ENCODE peak calls at places on chromosomes 12 and 14, in five cellular contexts. L, M, G, C and D are unnamed samples.
A peak's percentile ranks its signal among the peaks of the same experiment; 100 is the strongest.

GRCh38 chr12:8916154-8916553 is 1.8 kb downstream of the PHC1 start:
- DNase-seq in G (no peak), M (no peak), L (no peak), C (no peak), D (no peak)

GRCh38 chr14:60508707-60509437 is at the start of gene SIX6:
- DNase-seq in C (peak; percentile 74), L (no peak), M (no peak), G (no peak), D (no peak)

GRCh38 chr14:93648440-93649168 is 139.7 kb downstream of the PRIMA1 start:
- DNase-seq in M (peak; percentile 44), G (no peak), C (peak; percentile 9), L (peak; percentile 4), D (no peak)

GRCh38 chr12:19957578-19957977 is 410.8 kb upstream of the PDE3A start:
- DNase-seq in G (peak; percentile 48), C (no peak), L (no peak), M (no peak), D (no peak)

GRCh38 chr12:59040651-59041050 is 120.3 kb upstream of the LRIG3 start:
- DNase-seq in C (peak; percentile 78), M (peak; percentile 33), L (no peak), G (peak; percentile 55), D (no peak)

GRCh38 chr12:20438307-20438779 is 70.0 kb downstream of the PDE3A start:
- DNase-seq in C (no peak), M (no peak), L (no peak), G (peak; percentile 76), D (no peak)

GRCh38 chr14:80996049-80996901 is 40.9 kb downstream of the TSHR start:
- DNase-seq in G (peak; percentile 61), C (no peak), L (peak; percentile 43), M (peak; percentile 83), D (no peak)

GRCh38 chr14:68473050-68473449 is 319.8 kb downstream of the ZFP36L1 start:
- DNase-seq in L (no peak), M (no peak), C (no peak), G (no peak), D (peak; percentile 83)

GRCh38 chr14:21068521-21069387 is 1.4 kb upstream of the ARHGEF40 start:
- DNase-seq in L (peak; percentile 87), M (peak; percentile 61), G (no peak), C (no peak), D (peak; percentile 79)

GRCh38 chr12:58455146-58455545 is 465.2 kb downstream of the LRIG3 start:
- DNase-seq in M (no peak), G (no peak), L (no peak), C (no peak), D (no peak)

GRCh38 chr12:7374423-7375144 is 69.4 kb downstream of the CD163L1 start:
- DNase-seq in L (peak; percentile 61), C (peak; percentile 80), M (peak; percentile 48), G (peak; percentile 6), D (peak; percentile 58)

GRCh38 chr12:89059721-89060120 is 292.6 kb downstream of the DUSP6 start:
- DNase-seq in L (no peak), C (no peak), G (no peak), M (no peak), D (no peak)

GRCh38 chr12:114921796-114922195 is 237.8 kb upstream of the TBX3 start:
- DNase-seq in M (no peak), L (no peak), G (no peak), C (no peak), D (no peak)

GRCh38 chr12:50397122-50397650 is 777 bp upstream of the FAM186A start:
- DNase-seq in M (no peak), L (no peak), C (no peak), G (no peak), D (no peak)

GRCh38 chr12:67661311-67662011 is 12.9 kb downstream of the DYRK2 start:
- DNase-seq in L (no peak), C (no peak), G (peak; percentile 54), M (peak; percentile 51), D (no peak)

GRCh38 chr12:108720757-108721514 is 10.4 kb downstream of the CORO1C start:
- DNase-seq in G (no peak), M (peak; percentile 65), C (no peak), L (no peak), D (no peak)

GRCh38 chr14:101960225-101960624 is 4.1 kb upstream of the DYNC1H1 start:
- DNase-seq in G (no peak), C (no peak), L (peak; percentile 50), M (peak; percentile 48), D (peak; percentile 66)

GRCh38 chr12:68521848-68522502 is 88.7 kb upstream of the RAP1B start:
- DNase-seq in C (no peak), G (no peak), L (no peak), M (no peak), D (no peak)

GRCh38 chr12:118549506-118550109 is 173.3 kb downstream of the SUDS3 start:
- DNase-seq in C (no peak), G (no peak), M (no peak), L (no peak), D (peak; percentile 68)

GRCh38 chr12:53345486-53346195 is 9.5 kb upstream of the SP7 start:
- DNase-seq in C (no peak), M (no peak), G (peak; percentile 43), L (no peak), D (peak; percentile 89)

GRCh38 chr14:41062826-41063225 is 543.9 kb upstream of the LRFN5 start:
- DNase-seq in L (no peak), C (no peak), G (no peak), M (peak; percentile 72), D (no peak)

GRCh38 chr12:110243227-110243626 is 37.8 kb upstream of the ATP2A2 start:
- DNase-seq in C (no peak), M (no peak), G (no peak), L (no peak), D (no peak)

GRCh38 chr14:104290756-104291122 is 152.4 kb downstream of the KIF26A start:
- DNase-seq in L (no peak), G (no peak), C (no peak), M (no peak), D (peak; percentile 56)

GRCh38 chr14:68655961-68656360 is 136.9 kb downstream of the ZFP36L1 start:
- DNase-seq in L (no peak), G (no peak), C (no peak), M (peak; percentile 52), D (no peak)

GRCh38 chr12:68962855-68963455 is 30.0 kb upstream of the CPM start:
- DNase-seq in C (no peak), L (no peak), M (no peak), G (no peak), D (no peak)

GRCh38 chr14:67269338-67270060 is 28.3 kb downstream of the PALS1 start:
- DNase-seq in L (no peak), G (peak; percentile 68), C (no peak), M (no peak), D (no peak)

GRCh38 chr12:105729931-105730330 is 399.4 kb downstream of the C12orf75 start:
- DNase-seq in C (no peak), L (no peak), M (no peak), G (no peak), D (no peak)

GRCh38 chr12:63353559-63353958 is 202.6 kb upstream of the AVPR1A start:
- DNase-seq in C (no peak), L (no peak), G (peak; percentile 9), M (peak; percentile 88), D (no peak)

GRCh38 chr14:61103541-61104339 is 122.7 kb downstream of the SLC38A6 start:
- DNase-seq in M (peak; percentile 99), C (peak; percentile 22), G (peak; percentile 91), L (no peak), D (peak; percentile 75)

GRCh38 chr12:47080725-47081502 is 1.2 kb upstream of the AMIGO2 start:
- DNase-seq in C (no peak), M (peak; percentile 75), G (no peak), L (peak; percentile 81), D (peak; percentile 85)

GRCh38 chr14:91942128-91942527 is 5.4 kb downstream of the FBLN5 start:
- DNase-seq in G (no peak), L (no peak), M (no peak), C (no peak), D (no peak)

GRCh38 chr12:79658221-79658620 is 32.5 kb downstream of the PAWR start:
- DNase-seq in M (no peak), G (peak; percentile 20), C (no peak), L (no peak), D (no peak)